ENCODE peak calls at places on chromosomes 11 and 22, in nine cellular contexts. One of them, this sample, is unnamed.
A peak's percentile ranks its signal among the peaks of the same experiment; 100 is the strongest.

GRCh38 chr11:130666781-130667251 is 218.4 kb downstream of the ADAMTS15 start:
- DNase-seq in fibroblast of pulmonary artery: peak; percentile 33
- DNase-seq in dorsolateral prefrontal cortex: no peak
- DNase-seq in suprapubic skin: no peak
- DNase-seq in WTC11: no peak
- DNase-seq in heart right ventricle: no peak
- DNase-seq in AG10803: peak; percentile 66
- DNase-seq in CD8-positive, alpha-beta T cell: no peak
- DNase-seq in thoracic aorta: no peak
- DNase-seq in this sample: no peak

GRCh38 chr22:36397081-36397766 is 9.5 kb upstream of the MYH9 start:
- DNase-seq in fibroblast of pulmonary artery: peak; percentile 82
- DNase-seq in suprapubic skin: no peak
- DNase-seq in AG10803: peak; percentile 76
- DNase-seq in dorsolateral prefrontal cortex: no peak
- DNase-seq in thoracic aorta: no peak
- DNase-seq in CD8-positive, alpha-beta T cell: no peak
- DNase-seq in WTC11: no peak
- DNase-seq in heart right ventricle: no peak
- DNase-seq in this sample: no peak

GRCh38 chr11:115776916-115777315 is 272.7 kb upstream of the CADM1 start:
- DNase-seq in CD8-positive, alpha-beta T cell: no peak
- DNase-seq in WTC11: no peak
- DNase-seq in suprapubic skin: no peak
- DNase-seq in thoracic aorta: no peak
- DNase-seq in dorsolateral prefrontal cortex: no peak
- DNase-seq in fibroblast of pulmonary artery: no peak
- DNase-seq in AG10803: no peak
- DNase-seq in heart right ventricle: peak; percentile 36
- DNase-seq in this sample: no peak

GRCh38 chr11:72426758-72427157 is 7.6 kb downstream of the CLPB start:
- DNase-seq in dorsolateral prefrontal cortex: no peak
- DNase-seq in AG10803: no peak
- DNase-seq in CD8-positive, alpha-beta T cell: no peak
- DNase-seq in fibroblast of pulmonary artery: no peak
- DNase-seq in heart right ventricle: no peak
- DNase-seq in thoracic aorta: no peak
- DNase-seq in WTC11: no peak
- DNase-seq in suprapubic skin: no peak
- DNase-seq in this sample: no peak

GRCh38 chr22:48939441-48940265 is 888.0 kb downstream of the BRD1 start:
- DNase-seq in WTC11: no peak
- DNase-seq in CD8-positive, alpha-beta T cell: peak; percentile 13
- DNase-seq in heart right ventricle: no peak
- DNase-seq in dorsolateral prefrontal cortex: peak; percentile 10
- DNase-seq in thoracic aorta: no peak
- DNase-seq in AG10803: no peak
- DNase-seq in suprapubic skin: peak; percentile 76
- DNase-seq in fibroblast of pulmonary artery: no peak
- DNase-seq in this sample: no peak

GRCh38 chr11:104846216-104846615 is 52.0 kb downstream of the CASP12 start:
- DNase-seq in suprapubic skin: no peak
- DNase-seq in heart right ventricle: no peak
- DNase-seq in WTC11: no peak
- DNase-seq in dorsolateral prefrontal cortex: no peak
- DNase-seq in CD8-positive, alpha-beta T cell: no peak
- DNase-seq in AG10803: no peak
- DNase-seq in fibroblast of pulmonary artery: no peak
- DNase-seq in thoracic aorta: no peak
- DNase-seq in this sample: no peak

GRCh38 chr11:65529475-65530156 is 4.7 kb downstream of the SCYL1 start:
- DNase-seq in heart right ventricle: no peak
- DNase-seq in fibroblast of pulmonary artery: no peak
- DNase-seq in thoracic aorta: no peak
- DNase-seq in AG10803: no peak
- DNase-seq in CD8-positive, alpha-beta T cell: no peak
- DNase-seq in dorsolateral prefrontal cortex: no peak
- DNase-seq in WTC11: no peak
- DNase-seq in suprapubic skin: no peak
- DNase-seq in this sample: no peak

GRCh38 chr11:95059031-95059430 is 7.7 kb upstream of the SRSF8 start:
- DNase-seq in dorsolateral prefrontal cortex: no peak
- DNase-seq in suprapubic skin: no peak
- DNase-seq in AG10803: no peak
- DNase-seq in fibroblast of pulmonary artery: no peak
- DNase-seq in CD8-positive, alpha-beta T cell: no peak
- DNase-seq in heart right ventricle: no peak
- DNase-seq in thoracic aorta: no peak
- DNase-seq in WTC11: no peak
- DNase-seq in this sample: no peak

GRCh38 chr22:35311551-35311999 is 11.9 kb downstream of the TOM1 start:
- DNase-seq in fibroblast of pulmonary artery: no peak
- DNase-seq in suprapubic skin: no peak
- DNase-seq in WTC11: no peak
- DNase-seq in heart right ventricle: no peak
- DNase-seq in CD8-positive, alpha-beta T cell: no peak
- DNase-seq in dorsolateral prefrontal cortex: no peak
- DNase-seq in thoracic aorta: no peak
- DNase-seq in AG10803: no peak
- DNase-seq in this sample: no peak

GRCh38 chr22:23901600-23901999 is 7.4 kb downstream of the MIF start:
- DNase-seq in suprapubic skin: no peak
- DNase-seq in heart right ventricle: no peak
- DNase-seq in CD8-positive, alpha-beta T cell: no peak
- DNase-seq in AG10803: no peak
- DNase-seq in fibroblast of pulmonary artery: no peak
- DNase-seq in thoracic aorta: no peak
- DNase-seq in dorsolateral prefrontal cortex: no peak
- DNase-seq in WTC11: no peak
- DNase-seq in this sample: no peak

GRCh38 chr11:44096360-44097188 is 1.1 kb downstream of the EXT2 start:
- DNase-seq in AG10803: peak; percentile 67
- DNase-seq in heart right ventricle: no peak
- DNase-seq in CD8-positive, alpha-beta T cell: no peak
- DNase-seq in fibroblast of pulmonary artery: peak; percentile 51
- DNase-seq in thoracic aorta: no peak
- DNase-seq in suprapubic skin: no peak
- DNase-seq in dorsolateral prefrontal cortex: no peak
- DNase-seq in WTC11: no peak
- DNase-seq in this sample: peak; percentile 23

GRCh38 chr22:20354238-20354975 is 34.5 kb upstream of the DGCR6L start:
- DNase-seq in heart right ventricle: no peak
- DNase-seq in thoracic aorta: no peak
- DNase-seq in AG10803: no peak
- DNase-seq in fibroblast of pulmonary artery: no peak
- DNase-seq in dorsolateral prefrontal cortex: no peak
- DNase-seq in CD8-positive, alpha-beta T cell: no peak
- DNase-seq in suprapubic skin: no peak
- DNase-seq in WTC11: no peak
- DNase-seq in this sample: no peak

GRCh38 chr11:65260756-65261590 is 789 bp upstream of the POLA2 start:
- DNase-seq in dorsolateral prefrontal cortex: no peak
- DNase-seq in AG10803: no peak
- DNase-seq in suprapubic skin: no peak
- DNase-seq in thoracic aorta: no peak
- DNase-seq in CD8-positive, alpha-beta T cell: no peak
- DNase-seq in fibroblast of pulmonary artery: no peak
- DNase-seq in heart right ventricle: no peak
- DNase-seq in WTC11: no peak
- DNase-seq in this sample: no peak

GRCh38 chr22:30866811-30867271 is 101.7 kb downstream of the MORC2 start:
- DNase-seq in CD8-positive, alpha-beta T cell: no peak
- DNase-seq in thoracic aorta: no peak
- DNase-seq in suprapubic skin: peak; percentile 50
- DNase-seq in WTC11: no peak
- DNase-seq in heart right ventricle: no peak
- DNase-seq in AG10803: no peak
- DNase-seq in dorsolateral prefrontal cortex: peak; percentile 22
- DNase-seq in fibroblast of pulmonary artery: peak; percentile 8
- DNase-seq in this sample: no peak

GRCh38 chr22:35023692-35024363 is 42.1 kb upstream of the ISX start:
- DNase-seq in thoracic aorta: no peak
- DNase-seq in CD8-positive, alpha-beta T cell: no peak
- DNase-seq in fibroblast of pulmonary artery: peak; percentile 48
- DNase-seq in dorsolateral prefrontal cortex: peak; percentile 82
- DNase-seq in AG10803: peak; percentile 37
- DNase-seq in suprapubic skin: peak; percentile 79
- DNase-seq in heart right ventricle: peak; percentile 73
- DNase-seq in WTC11: peak; percentile 95
- DNase-seq in this sample: peak; percentile 73

GRCh38 chr11:17528181-17528691 is 16.0 kb downstream of the USH1C start:
- DNase-seq in suprapubic skin: no peak
- DNase-seq in CD8-positive, alpha-beta T cell: peak; percentile 60
- DNase-seq in heart right ventricle: peak; percentile 49
- DNase-seq in fibroblast of pulmonary artery: peak; percentile 41
- DNase-seq in AG10803: peak; percentile 26
- DNase-seq in thoracic aorta: no peak
- DNase-seq in dorsolateral prefrontal cortex: peak; percentile 82
- DNase-seq in WTC11: peak; percentile 82
- DNase-seq in this sample: peak; percentile 77

GRCh38 chr11:9850224-9850895 is 186.5 kb downstream of the SWAP70 start:
- DNase-seq in dorsolateral prefrontal cortex: no peak
- DNase-seq in thoracic aorta: no peak
- DNase-seq in suprapubic skin: no peak
- DNase-seq in WTC11: no peak
- DNase-seq in fibroblast of pulmonary artery: peak; percentile 34
- DNase-seq in heart right ventricle: no peak
- DNase-seq in CD8-positive, alpha-beta T cell: no peak
- DNase-seq in AG10803: peak; percentile 84
- DNase-seq in this sample: no peak

GRCh38 chr11:45036733-45037132 is 86.0 kb upstream of the TP53I11 start:
- DNase-seq in heart right ventricle: no peak
- DNase-seq in thoracic aorta: no peak
- DNase-seq in suprapubic skin: peak; percentile 65
- DNase-seq in WTC11: no peak
- DNase-seq in dorsolateral prefrontal cortex: no peak
- DNase-seq in CD8-positive, alpha-beta T cell: no peak
- DNase-seq in fibroblast of pulmonary artery: no peak
- DNase-seq in AG10803: no peak
- DNase-seq in this sample: no peak

GRCh38 chr11:2891291-2891690 is 5.7 kb upstream of the CDKN1C start:
- DNase-seq in heart right ventricle: no peak
- DNase-seq in dorsolateral prefrontal cortex: no peak
- DNase-seq in suprapubic skin: no peak
- DNase-seq in WTC11: peak; percentile 57
- DNase-seq in CD8-positive, alpha-beta T cell: no peak
- DNase-seq in thoracic aorta: no peak
- DNase-seq in AG10803: no peak
- DNase-seq in fibroblast of pulmonary artery: no peak
- DNase-seq in this sample: no peak
- TF ChIP-seq CTCF in heart right ventricle: no peak
- TF ChIP-seq CTCF in dorsolateral prefrontal cortex: no peak
- TF ChIP-seq CTCF in suprapubic skin: no peak
- TF ChIP-seq CTCF in WTC11: no peak
- TF ChIP-seq CTCF in CD8-positive, alpha-beta T cell: no peak
- TF ChIP-seq CTCF in thoracic aorta: no peak
- TF ChIP-seq CTCF in AG10803: no peak
- TF ChIP-seq CTCF in fibroblast of pulmonary artery: peak; percentile 1
- TF ChIP-seq CTCF in this sample: no peak

GRCh38 chr11:13923182-13923581 is 39.3 kb upstream of the SPON1 start:
- DNase-seq in WTC11: no peak
- DNase-seq in dorsolateral prefrontal cortex: no peak
- DNase-seq in heart right ventricle: no peak
- DNase-seq in suprapubic skin: no peak
- DNase-seq in fibroblast of pulmonary artery: no peak
- DNase-seq in AG10803: no peak
- DNase-seq in CD8-positive, alpha-beta T cell: no peak
- DNase-seq in thoracic aorta: no peak
- DNase-seq in this sample: no peak
- TF ChIP-seq CTCF in WTC11: no peak
- TF ChIP-seq CTCF in dorsolateral prefrontal cortex: no peak
- TF ChIP-seq CTCF in heart right ventricle: no peak
- TF ChIP-seq CTCF in suprapubic skin: no peak
- TF ChIP-seq CTCF in fibroblast of pulmonary artery: no peak
- TF ChIP-seq CTCF in AG10803: no peak
- TF ChIP-seq CTCF in CD8-positive, alpha-beta T cell: no peak
- TF ChIP-seq CTCF in thoracic aorta: no peak
- TF ChIP-seq CTCF in this sample: no peak

GRCh38 chr11:46338988-46339666 is 8.1 kb upstream of the DGKZ start:
- DNase-seq in fibroblast of pulmonary artery: no peak
- DNase-seq in WTC11: peak; percentile 83
- DNase-seq in dorsolateral prefrontal cortex: no peak
- DNase-seq in CD8-positive, alpha-beta T cell: no peak
- DNase-seq in heart right ventricle: peak; percentile 73
- DNase-seq in thoracic aorta: no peak
- DNase-seq in AG10803: no peak
- DNase-seq in suprapubic skin: no peak
- DNase-seq in this sample: no peak
- TF ChIP-seq CTCF in fibroblast of pulmonary artery: no peak
- TF ChIP-seq CTCF in WTC11: no peak
- TF ChIP-seq CTCF in dorsolateral prefrontal cortex: no peak
- TF ChIP-seq CTCF in CD8-positive, alpha-beta T cell: no peak
- TF ChIP-seq CTCF in heart right ventricle: no peak
- TF ChIP-seq CTCF in thoracic aorta: no peak
- TF ChIP-seq CTCF in AG10803: no peak
- TF ChIP-seq CTCF in suprapubic skin: no peak
- TF ChIP-seq CTCF in this sample: no peak

GRCh38 chr11:69086741-69087524 is 38.2 kb downstream of the TPCN2 start:
- DNase-seq in heart right ventricle: peak; percentile 31
- DNase-seq in fibroblast of pulmonary artery: no peak
- DNase-seq in suprapubic skin: no peak
- DNase-seq in dorsolateral prefrontal cortex: no peak
- DNase-seq in AG10803: no peak
- DNase-seq in WTC11: no peak
- DNase-seq in CD8-positive, alpha-beta T cell: no peak
- DNase-seq in thoracic aorta: no peak
- DNase-seq in this sample: no peak

GRCh38 chr11:69084371-69084770 is 35.6 kb downstream of the TPCN2 start:
- DNase-seq in dorsolateral prefrontal cortex: no peak
- DNase-seq in AG10803: no peak
- DNase-seq in heart right ventricle: no peak
- DNase-seq in thoracic aorta: no peak
- DNase-seq in WTC11: no peak
- DNase-seq in fibroblast of pulmonary artery: no peak
- DNase-seq in suprapubic skin: no peak
- DNase-seq in CD8-positive, alpha-beta T cell: no peak
- DNase-seq in this sample: no peak

GRCh38 chr11:69085490-69086095 is 36.9 kb downstream of the TPCN2 start:
- DNase-seq in AG10803: no peak
- DNase-seq in WTC11: no peak
- DNase-seq in CD8-positive, alpha-beta T cell: no peak
- DNase-seq in thoracic aorta: no peak
- DNase-seq in fibroblast of pulmonary artery: no peak
- DNase-seq in heart right ventricle: no peak
- DNase-seq in suprapubic skin: no peak
- DNase-seq in dorsolateral prefrontal cortex: no peak
- DNase-seq in this sample: no peak

GRCh38 chr11:69087811-69088210 is 39.1 kb downstream of the TPCN2 start:
- DNase-seq in WTC11: no peak
- DNase-seq in suprapubic skin: no peak
- DNase-seq in thoracic aorta: no peak
- DNase-seq in AG10803: no peak
- DNase-seq in CD8-positive, alpha-beta T cell: no peak
- DNase-seq in fibroblast of pulmonary artery: no peak
- DNase-seq in heart right ventricle: no peak
- DNase-seq in dorsolateral prefrontal cortex: no peak
- DNase-seq in this sample: no peak

DNA sequence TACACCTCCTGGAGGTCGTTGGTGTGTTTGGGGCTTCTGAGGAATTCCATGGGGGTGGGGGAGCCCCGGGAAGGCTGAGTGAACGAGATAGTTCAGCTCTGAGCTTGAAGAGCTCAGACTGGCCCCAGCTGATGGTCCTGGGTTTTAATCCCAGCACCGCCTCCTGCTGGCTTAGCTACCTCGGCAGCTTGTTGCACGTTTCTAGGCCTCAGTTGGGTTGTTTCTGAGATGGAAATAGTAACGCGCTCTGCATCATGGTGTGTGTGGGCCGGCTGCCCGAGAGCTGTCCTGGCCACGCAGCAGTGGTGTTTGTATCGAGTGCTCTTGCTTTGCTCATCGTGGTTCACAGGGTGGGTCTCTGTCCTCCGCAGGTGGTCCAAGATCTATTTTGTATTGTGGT is 37.4 kb downstream of the TPCN2 start:
- DNase-seq in dorsolateral prefrontal cortex: peak; percentile 67
- DNase-seq in suprapubic skin: no peak
- DNase-seq in thoracic aorta: no peak
- DNase-seq in WTC11: peak; percentile 35
- DNase-seq in AG10803: no peak
- DNase-seq in fibroblast of pulmonary artery: no peak
- DNase-seq in CD8-positive, alpha-beta T cell: no peak
- DNase-seq in heart right ventricle: no peak
- DNase-seq in this sample: no peak
- TF ChIP-seq CTCF in dorsolateral prefrontal cortex: peak; percentile 18
- TF ChIP-seq CTCF in suprapubic skin: no peak
- TF ChIP-seq CTCF in thoracic aorta: no peak
- TF ChIP-seq CTCF in WTC11: no peak
- TF ChIP-seq CTCF in AG10803: peak; percentile 6
- TF ChIP-seq CTCF in fibroblast of pulmonary artery: peak; percentile 4
- TF ChIP-seq CTCF in CD8-positive, alpha-beta T cell: no peak
- TF ChIP-seq CTCF in heart right ventricle: no peak
- TF ChIP-seq CTCF in this sample: no peak

This sample was measured in GM20000.